ENCODE peak calls at places on chromosome 15, in seven cellular contexts. S is GM23248, T is PC-3, F is SK-N-SH, O is MM.1S, D is HCT116, G is GM23338. V is an unnamed sample.

GRCh38 chr15:41494190-41494921 is 682 bp downstream of the ITPKA start:
- DNase-seq in S (peak; percentile 38), T (peak; percentile 31), F (peak; percentile 78), O (peak; percentile 48), D (no peak), G (peak; percentile 82), V (no peak)

GRCh38 chr15:35624881-35625280 is 78.9 kb upstream of the DPH6 start:
- DNase-seq in S (peak; percentile 92), T (no peak), F (no peak), O (no peak), D (no peak), G (no peak), V (no peak)

GRCh38 chr15:59595434-59595915 is 16.1 kb upstream of the GCNT3 start:
- DNase-seq in S (no peak), T (no peak), F (no peak), O (no peak), D (no peak), G (no peak), V (no peak)

GRCh38 chr15:76366714-76367113 is 30.1 kb downstream of the ISL2 start:
- DNase-seq in S (no peak), T (no peak), F (no peak), O (no peak), D (no peak), G (no peak), V (no peak)

GRCh38 chr15:60690350-60690961 is 211.5 kb upstream of the ICE2 start:
- DNase-seq in S (no peak), T (no peak), F (no peak), O (no peak), D (no peak), G (no peak), V (no peak)

GRCh38 chr15:100786901-100787566 is 92.6 kb upstream of the ALDH1A3 start:
- DNase-seq in S (no peak), T (no peak), F (no peak), O (no peak), D (no peak), G (no peak), V (no peak)

GRCh38 chr15:51706347-51706746 is 25.0 kb downstream of the SCG3 start:
- DNase-seq in S (peak; percentile 73), T (no peak), F (peak; percentile 67), O (no peak), D (no peak), G (no peak), V (no peak)

GRCh38 chr15:73872370-73872769 is 994 bp upstream of the TBC1D21 start:
- DNase-seq in S (peak; percentile 81), T (peak; percentile 7), F (no peak), O (no peak), D (no peak), G (no peak), V (no peak)

GRCh38 chr15:58224068-58224467 is 85.9 kb downstream of the AQP9 start:
- DNase-seq in S (no peak), T (no peak), F (peak; percentile 48), O (no peak), D (no peak), G (no peak), V (no peak)

GRCh38 chr15:76176059-76176458 is 116.3 kb downstream of the TMEM266 start:
- DNase-seq in S (no peak), T (no peak), F (no peak), O (no peak), D (no peak), G (no peak), V (no peak)

GRCh38 chr15:95853350-95853749 is 477.1 kb upstream of the NR2F2 start:
- DNase-seq in S (peak; percentile 28), T (peak; percentile 43), F (no peak), O (no peak), D (no peak), G (no peak), V (no peak)

GRCh38 chr15:78989701-78990248 is 44.9 kb upstream of the CTSH start:
- DNase-seq in S (no peak), T (no peak), F (no peak), O (no peak), D (no peak), G (no peak), V (no peak)
- H3K27ac ChIP-seq in S (no peak overlapping the region), T (no peak overlapping the region), F (no peak overlapping the region), O (no peak overlapping the region), D (no peak overlapping the region), G (no peak overlapping the region), V (no peak overlapping the region)

GRCh38 chr15:68589012-68589411 is 10.2 kb downstream of the CORO2B start:
- DNase-seq in S (no peak), T (no peak), F (no peak), O (no peak), D (no peak), G (no peak), V (no peak)

GRCh38 chr15:68592054-68592453 is 13.3 kb downstream of the CORO2B start:
- DNase-seq in S (no peak), T (no peak), F (no peak), O (no peak), D (no peak), G (no peak), V (no peak)

GRCh38 chr15:68592548-68592947 is 13.8 kb downstream of the CORO2B start:
- DNase-seq in S (no peak), T (no peak), F (no peak), O (no peak), D (no peak), G (no peak), V (no peak)

GRCh38 chr15:68589783-68590710 is 11.3 kb downstream of the CORO2B start:
- DNase-seq in S (no peak), T (no peak), F (no peak), O (no peak), D (no peak), G (no peak), V (no peak)

GRCh38 chr15:68590721-68591389 is 12.1 kb downstream of the CORO2B start:
- DNase-seq in S (peak; percentile 55), T (no peak), F (no peak), O (no peak), D (no peak), G (no peak), V (no peak)
- H3K79me2 ChIP-seq in S (peaks cover 67% of the 10 kb centered on the region), T (no peaks in the 10 kb centered on the region), F (no peaks in the 10 kb centered on the region), O (no peaks in the 10 kb centered on the region), D (no peaks in the 10 kb centered on the region), G (no peaks in the 10 kb centered on the region), V (no peaks in the 10 kb centered on the region)

DNA sequence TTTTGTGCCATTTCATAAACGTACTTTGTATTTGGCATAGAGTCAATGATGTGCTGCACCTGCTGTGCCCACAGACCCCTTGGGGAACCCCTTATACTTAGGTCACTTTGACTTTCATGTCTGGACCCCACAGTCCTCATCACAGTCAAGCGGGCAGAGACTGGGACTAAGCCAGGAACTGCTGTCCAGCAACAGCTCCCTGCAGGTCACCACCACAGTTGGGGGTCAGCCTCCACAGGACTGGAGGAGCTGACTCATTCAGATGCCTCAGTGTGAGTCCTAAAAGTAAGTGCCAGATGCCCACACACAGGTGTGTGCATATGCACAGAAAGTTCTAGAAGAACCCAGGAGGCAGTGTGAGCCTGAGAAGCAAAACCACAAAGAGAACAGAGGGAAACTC is 339.8 kb downstream of the GABRB3 start:
- DNase-seq in S (no peak), T (no peak), F (no peak), O (no peak), D (no peak), G (no peak), V (no peak)
- H3K9me2 ChIP-seq in S (no peaks in the 10 kb centered on the region), T (no peaks in the 10 kb centered on the region), F (no peaks in the 10 kb centered on the region), O (no peaks in the 10 kb centered on the region), D (no peaks in the 10 kb centered on the region), G (peaks cover 8% of the 10 kb centered on the region), V (no peaks in the 10 kb centered on the region)

GRCh38 chr15:70802629-70803028 is 39.3 kb upstream of the UACA start:
- DNase-seq in S (peak; percentile 59), T (peak; percentile 80), F (no peak), O (no peak), D (no peak), G (no peak), V (no peak)
- H3K27ac ChIP-seq in S (peak overlapping the region; percentile 37), T (peak overlapping the region; percentile 84), F (no peak overlapping the region), O (no peak overlapping the region), D (no peak overlapping the region), G (no peak overlapping the region), V (no peak overlapping the region)

GRCh38 chr15:98872777-98873176 is 134.8 kb downstream of the PGPEP1L start:
- DNase-seq in S (peak; percentile 53), T (peak; percentile 84), F (no peak), O (no peak), D (no peak), G (no peak), V (peak; percentile 48)
- H3K79me2 ChIP-seq in S (peaks cover 89% of the 10 kb centered on the region), T (peaks cover 18% of the 10 kb centered on the region), F (peaks cover 60% of the 10 kb centered on the region), O (peaks cover 78% of the 10 kb centered on the region), D (no peaks in the 10 kb centered on the region), G (peaks cover 98% of the 10 kb centered on the region), V (peaks cover 83% of the 10 kb centered on the region)

GRCh38 chr15:70796516-70797310 is 33.4 kb upstream of the UACA start:
- DNase-seq in S (no peak), T (no peak), F (no peak), O (no peak), D (no peak), G (no peak), V (no peak)

GRCh38 chr15:70799667-70800450 is 36.5 kb upstream of the UACA start:
- DNase-seq in S (peak; percentile 90), T (peak; percentile 68), F (no peak), O (no peak), D (no peak), G (no peak), V (peak; percentile 35)

GRCh38 chr15:70794596-70795310 is 31.4 kb upstream of the UACA start:
- DNase-seq in S (peak; percentile 63), T (no peak), F (no peak), O (no peak), D (no peak), G (no peak), V (peak; percentile 23)

GRCh38 chr15:70795311-70795665 is 31.9 kb upstream of the UACA start:
- DNase-seq in S (peak; percentile 95), T (peak; percentile 90), F (no peak), O (no peak), D (peak; percentile 54), G (no peak), V (peak; percentile 20)

DNA sequence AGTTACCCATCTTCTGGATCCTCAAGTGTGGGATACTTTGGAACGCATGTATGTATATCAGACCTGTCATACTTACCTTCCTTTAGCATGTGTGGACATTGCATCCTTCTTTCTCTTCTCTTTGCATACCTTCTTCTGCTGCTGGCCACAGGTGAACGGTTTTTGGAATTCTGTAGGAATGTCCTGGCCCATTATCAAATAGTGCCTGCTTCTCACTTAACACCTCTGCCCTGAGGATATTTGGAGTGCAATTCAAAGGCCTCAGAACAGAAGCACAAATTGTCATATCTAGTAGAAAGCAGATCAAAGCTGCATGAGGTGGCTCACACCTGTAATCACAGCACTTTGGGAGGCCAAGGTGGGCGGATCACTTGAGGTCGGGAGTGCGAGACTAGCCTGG is 34.1 kb upstream of the UACA start:
- DNase-seq in S (no peak), T (no peak), F (no peak), O (no peak), D (no peak), G (no peak), V (no peak)
- H3K9me2 ChIP-seq in S (no peaks in the 10 kb centered on the region), T (no peaks in the 10 kb centered on the region), F (no peaks in the 10 kb centered on the region), O (no peaks in the 10 kb centered on the region), D (no peaks in the 10 kb centered on the region), G (no peaks in the 10 kb centered on the region), V (no peaks in the 10 kb centered on the region)

GRCh38 chr15:67474405-67475080 is 46.4 kb upstream of the C15orf61 start:
- DNase-seq in S (no peak), T (no peak), F (no peak), O (no peak), D (no peak), G (no peak), V (no peak)
- H3K27ac ChIP-seq in S (no peak overlapping the region), T (no peak overlapping the region), F (no peak overlapping the region), O (no peak overlapping the region), D (no peak overlapping the region), G (no peak overlapping the region), V (no peak overlapping the region)

V was measured in PC-9.